ENCODE peak calls at places on chromosome 5, in four cellular contexts. One of them, this sample, is unnamed.

GRCh38 chr5:76269259-76269958 is 133.7 kb upstream of the IQGAP2 start:
- DNase-seq in AG04449: no peak
- DNase-seq in GM06990: no peak
- DNase-seq in K562: no peak
- DNase-seq in this sample: no peak

GRCh38 chr5:1325870-1326546 is 18.9 kb downstream of the CLPTM1L start:
- DNase-seq in GM06990: no peak
- DNase-seq in K562: no peak
- DNase-seq in AG04449: no peak
- DNase-seq in this sample: no peak

GRCh38 chr5:16245956-16246355 is 66.4 kb upstream of the MARCHF11 start:
- DNase-seq in AG04449: no peak
- DNase-seq in GM06990: no peak
- DNase-seq in K562: no peak
- DNase-seq in this sample: no peak

GRCh38 chr5:158796812-158797497 is 302.8 kb downstream of the EBF1 start:
- DNase-seq in GM06990: no peak
- DNase-seq in K562: no peak
- DNase-seq in AG04449: no peak
- DNase-seq in this sample: no peak

GRCh38 chr5:76691470-76692273 is 24.3 kb upstream of the F2R start:
- DNase-seq in K562: no peak
- DNase-seq in GM06990: peak
- DNase-seq in AG04449: no peak
- DNase-seq in this sample: no peak

GRCh38 chr5:37871023-37871815 is 31.4 kb upstream of the GDNF start:
- DNase-seq in GM06990: no peak
- DNase-seq in AG04449: peak
- DNase-seq in K562: no peak
- DNase-seq in this sample: no peak

GRCh38 chr5:124895236-124895635 is 148.8 kb upstream of the ZNF608 start:
- DNase-seq in K562: no peak
- DNase-seq in GM06990: no peak
- DNase-seq in AG04449: no peak
- DNase-seq in this sample: no peak

GRCh38 chr5:350355-350754 is 28.8 kb downstream of the AHRR start:
- DNase-seq in K562: peak
- DNase-seq in AG04449: no peak
- DNase-seq in GM06990: no peak
- DNase-seq in this sample: no peak

GRCh38 chr5:19927919-19928318 is 60.1 kb downstream of the CDH18 start:
- DNase-seq in GM06990: no peak
- DNase-seq in AG04449: no peak
- DNase-seq in K562: no peak
- DNase-seq in this sample: no peak

GRCh38 chr5:112528928-112529327 is 109.9 kb upstream of the EPB41L4A start:
- DNase-seq in K562: no peak
- DNase-seq in AG04449: no peak
- DNase-seq in GM06990: no peak
- DNase-seq in this sample: no peak

GRCh38 chr5:151896041-151896691 is 28.5 kb downstream of the GLRA1 start:
- DNase-seq in AG04449: peak
- DNase-seq in GM06990: no peak
- DNase-seq in K562: no peak
- DNase-seq in this sample: no peak

GRCh38 chr5:121949885-121950284 is 11.9 kb upstream of the SRFBP1 start:
- DNase-seq in AG04449: no peak
- DNase-seq in GM06990: no peak
- DNase-seq in K562: peak
- DNase-seq in this sample: no peak

GRCh38 chr5:135236187-135236835 is 162.7 kb downstream of the MACROH2A1 start:
- DNase-seq in AG04449: no peak
- DNase-seq in K562: no peak
- DNase-seq in GM06990: no peak
- DNase-seq in this sample: no peak

GRCh38 chr5:122077451-122078115 is 476 bp downstream of the LOX start:
- DNase-seq in AG04449: no peak
- DNase-seq in K562: no peak
- DNase-seq in GM06990: peak
- DNase-seq in this sample: no peak

GRCh38 chr5:77426670-77427069 is 65.4 kb downstream of the WDR41 start:
- DNase-seq in K562: no peak
- DNase-seq in AG04449: no peak
- DNase-seq in GM06990: no peak
- DNase-seq in this sample: no peak

GRCh38 chr5:131810510-131811249 is 13.9 kb upstream of the FNIP1 start:
- DNase-seq in K562: peak
- DNase-seq in AG04449: no peak
- DNase-seq in GM06990: no peak
- DNase-seq in this sample: no peak

GRCh38 chr5:148856424-148856823 is 30.0 kb downstream of the ADRB2 start:
- DNase-seq in AG04449: no peak
- DNase-seq in K562: no peak
- DNase-seq in GM06990: no peak
- DNase-seq in this sample: no peak

GRCh38 chr5:169856571-169856970 is 123.7 kb downstream of the INSYN2B start:
- DNase-seq in AG04449: peak
- DNase-seq in K562: peak
- DNase-seq in GM06990: no peak
- DNase-seq in this sample: no peak

GRCh38 chr5:39148983-39149534 is 70.3 kb downstream of the FYB1 start:
- DNase-seq in AG04449: no peak
- DNase-seq in K562: peak
- DNase-seq in GM06990: no peak
- DNase-seq in this sample: no peak

GRCh38 chr5:160079753-160080152 is 39.5 kb downstream of the PWWP2A start:
- DNase-seq in K562: no peak
- DNase-seq in GM06990: no peak
- DNase-seq in AG04449: no peak
- DNase-seq in this sample: no peak

GRCh38 chr5:132417461-132417860 is 48.0 kb downstream of the SLC22A5 start:
- DNase-seq in GM06990: no peak
- DNase-seq in AG04449: no peak
- DNase-seq in K562: no peak
- DNase-seq in this sample: no peak

GRCh38 chr5:67206381-67207328 is 10.1 kb upstream of the CD180 start:
- DNase-seq in AG04449: no peak
- DNase-seq in GM06990: peak
- DNase-seq in K562: peak
- DNase-seq in this sample: peak

GRCh38 chr5:172860520-172861443 is 26.7 kb downstream of the ERGIC1 start:
- DNase-seq in K562: no peak
- DNase-seq in GM06990: no peak
- DNase-seq in AG04449: no peak
- DNase-seq in this sample: no peak

GRCh38 chr5:181088289-181088688 is 42.7 kb downstream of the OR2V1 start:
- DNase-seq in AG04449: no peak
- DNase-seq in GM06990: no peak
- DNase-seq in K562: peak
- DNase-seq in this sample: no peak

GRCh38 chr5:22998775-22999174 is 145.6 kb upstream of the CDH12 start:
- DNase-seq in K562: no peak
- DNase-seq in GM06990: no peak
- DNase-seq in AG04449: no peak
- DNase-seq in this sample: no peak

GRCh38 chr5:79845448-79846197 is 145.4 kb downstream of the MTX3 start:
- DNase-seq in AG04449: peak
- DNase-seq in GM06990: no peak
- DNase-seq in K562: peak
- DNase-seq in this sample: no peak

GRCh38 chr5:141192110-141192725 is at the start of gene PCDHB10:
- DNase-seq in GM06990: no peak
- DNase-seq in K562: peak
- DNase-seq in AG04449: no peak
- DNase-seq in this sample: no peak

GRCh38 chr5:96870094-96871021 is 5.9 kb upstream of the ERAP2 start:
- DNase-seq in K562: no peak
- DNase-seq in GM06990: no peak
- DNase-seq in AG04449: no peak
- DNase-seq in this sample: no peak

GRCh38 chr5:6747103-6747502 is 33.9 kb downstream of the TENT4A start:
- DNase-seq in K562: no peak
- DNase-seq in AG04449: no peak
- DNase-seq in GM06990: no peak
- DNase-seq in this sample: no peak

GRCh38 chr5:124841829-124842712 is 95.6 kb upstream of the ZNF608 start:
- DNase-seq in K562: no peak
- DNase-seq in AG04449: no peak
- DNase-seq in GM06990: no peak
- DNase-seq in this sample: no peak

This sample was measured in GM12864.